ENCODE peak calls at places on chromosomes 12 and 14, in five cellular contexts. H is left ventricle myocardium inferior, U is psoas muscle, X is tibial nerve, Q is PC-9. R is an unnamed sample.

GRCh38 chr12:80713419-80713818 is 3.3 kb upstream of the MYF5 start:
- DNase-seq in H (no peak), U (no peak), X (no peak), Q (no peak), R (no peak)

GRCh38 chr14:74459289-74459946 is 33.4 kb upstream of the SYNDIG1L start:
- DNase-seq in H (no peak), U (no peak), X (no peak), Q (peak), R (peak)

GRCh38 chr12:77189463-77189862 is 124.1 kb upstream of the E2F7 start:
- DNase-seq in H (no peak), U (no peak), X (no peak), Q (no peak), R (peak)

GRCh38 chr14:61566537-61567225 is 128.6 kb upstream of the HIF1A start:
- DNase-seq in H (no peak), U (no peak), X (no peak), Q (no peak), R (no peak)

GRCh38 chr14:91127411-91127810 is 13.5 kb downstream of the DGLUCY start:
- DNase-seq in H (peak), U (peak), X (no peak), Q (peak), R (peak)

GRCh38 chr12:3186546-3187237 is 109.5 kb downstream of the TSPAN9 start:
- DNase-seq in H (no peak), U (peak), X (no peak), Q (no peak), R (no peak)

GRCh38 chr12:67410246-67410645 is 141.1 kb downstream of the CAND1 start:
- DNase-seq in H (no peak), U (no peak), X (no peak), Q (no peak), R (no peak)

GRCh38 chr12:120971299-120972180 is 6.8 kb upstream of the HNF1A start:
- DNase-seq in H (no peak), U (no peak), X (no peak), Q (peak), R (peak)

GRCh38 chr12:120228291-120229070 is 27.6 kb upstream of the RPLP0 start:
- DNase-seq in H (peak), U (peak), X (peak), Q (peak), R (peak)

GRCh38 chr14:101636081-101636560 is 74.8 kb downstream of the DIO3 start:
- DNase-seq in H (no peak), U (no peak), X (no peak), Q (no peak), R (no peak)

GRCh38 chr12:96766232-96766631 is 140.8 kb upstream of the NEDD1 start:
- DNase-seq in H (no peak), U (no peak), X (no peak), Q (peak), R (no peak)
- TF ChIP-seq CTCF in H (no peak), U (no peak), X (no peak), Q (no peak), R (no peak)

GRCh38 chr14:79583738-79584405 is 627.4 kb downstream of the DIO2 start:
- DNase-seq in H (no peak), U (no peak), X (no peak), Q (no peak), R (no peak)
- H3K27ac ChIP-seq in H (no peak), U (no peak), X (no peak), Q (no peak), R (no peak)

GRCh38 chr12:78473561-78473960 is 391.0 kb upstream of the SYT1 start:
- DNase-seq in H (no peak), U (no peak), X (no peak), Q (no peak), R (no peak)

GRCh38 chr12:78473136-78473535 is 391.4 kb upstream of the SYT1 start:
- DNase-seq in H (no peak), U (no peak), X (no peak), Q (no peak), R (no peak)

DNA sequence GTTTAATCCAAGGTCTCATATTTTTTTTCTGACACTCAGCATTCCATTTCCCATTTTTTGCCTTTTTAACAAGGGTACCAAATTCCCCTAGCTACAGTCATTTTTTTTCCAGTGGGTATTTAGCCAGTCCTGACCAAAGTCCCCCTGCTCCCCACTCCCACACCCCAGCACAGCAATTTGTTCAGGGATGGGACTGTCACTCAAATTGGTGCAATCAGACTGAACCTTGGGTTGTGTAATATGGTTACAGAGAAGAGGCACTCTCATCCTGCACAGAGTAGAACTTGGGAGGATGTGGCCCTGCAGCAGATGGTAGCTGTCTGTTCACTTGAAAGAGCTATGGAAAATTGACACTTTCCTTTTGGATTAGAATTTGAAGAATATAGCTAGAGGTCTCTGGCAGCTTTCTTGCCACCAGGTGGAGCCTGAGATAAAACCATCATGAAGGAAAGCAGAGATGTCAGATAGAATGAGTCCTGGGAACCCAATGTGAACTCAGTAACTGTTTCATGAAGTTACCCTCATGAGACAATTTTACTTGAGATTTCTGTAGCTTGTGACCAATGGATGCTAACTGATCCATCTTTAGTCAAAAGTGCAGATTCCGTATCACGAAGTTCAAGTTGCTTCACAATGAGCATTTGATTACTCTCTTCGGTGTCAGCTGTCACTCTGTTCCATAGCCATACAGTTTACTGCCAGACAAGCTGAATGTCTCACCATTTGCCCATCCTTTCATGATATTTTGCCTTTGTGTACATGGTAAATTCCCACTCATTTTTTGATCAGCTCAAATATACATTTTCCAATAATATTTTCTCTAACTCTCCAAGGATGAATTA is 394.0 kb upstream of the SYT1 start:
- DNase-seq in H (no peak), U (no peak), X (no peak), Q (peak), R (peak)
- TF ChIP-seq CTCF in H (peak), U (no peak), X (peak), Q (peak), R (peak)

GRCh38 chr12:104175726-104176247 is 37.8 kb upstream of the NFYB start:
- DNase-seq in H (no peak), U (no peak), X (no peak), Q (no peak), R (no peak)
- H3K27ac ChIP-seq in H (no peak), U (no peak), X (no peak), Q (no peak), R (no peak)

GRCh38 chr12:85448548-85449139 is 168.6 kb downstream of the ALX1 start:
- DNase-seq in H (no peak), U (no peak), X (no peak), Q (no peak), R (no peak)
- TF ChIP-seq CTCF in H (no peak), U (no peak), X (peak), Q (peak), R (peak)

R was measured in RWPE1.